ENCODE peak calls at places on chromosomes 2 and 18, in nine cellular contexts. One of them, this sample, is unnamed.

GRCh38 chr2:201440182-201440581 is 11.1 kb downstream of the TRAK2 start:
- DNase-seq in adrenal gland: no peak
- DNase-seq in CD4-positive, alpha-beta T cell: no peak
- DNase-seq in AG04450: no peak
- DNase-seq in IMR-90: no peak
- DNase-seq in GM06990: no peak
- DNase-seq in cardiac muscle cell: peak; percentile 83
- DNase-seq in effector memory CD4-positive, alpha-beta T cell: no peak
- DNase-seq in ascending aorta: no peak
- DNase-seq in this sample: peak; percentile 88

GRCh38 chr18:62759704-62760402 is 44.5 kb downstream of the PHLPP1 start:
- DNase-seq in AG04450: no peak
- DNase-seq in ascending aorta: no peak
- DNase-seq in cardiac muscle cell: no peak
- DNase-seq in adrenal gland: no peak
- DNase-seq in CD4-positive, alpha-beta T cell: no peak
- DNase-seq in IMR-90: peak; percentile 76
- DNase-seq in effector memory CD4-positive, alpha-beta T cell: no peak
- DNase-seq in GM06990: no peak
- DNase-seq in this sample: peak; percentile 78

GRCh38 chr2:199590323-199590915 is 132.7 kb upstream of the SATB2 start:
- DNase-seq in IMR-90: no peak
- DNase-seq in CD4-positive, alpha-beta T cell: no peak
- DNase-seq in GM06990: no peak
- DNase-seq in ascending aorta: no peak
- DNase-seq in effector memory CD4-positive, alpha-beta T cell: no peak
- DNase-seq in adrenal gland: no peak
- DNase-seq in cardiac muscle cell: no peak
- DNase-seq in AG04450: no peak
- DNase-seq in this sample: no peak

GRCh38 chr2:109063326-109063670 is 65.7 kb upstream of the SH3RF3 start:
- DNase-seq in cardiac muscle cell: no peak
- DNase-seq in CD4-positive, alpha-beta T cell: peak; percentile 16
- DNase-seq in effector memory CD4-positive, alpha-beta T cell: no peak
- DNase-seq in ascending aorta: no peak
- DNase-seq in AG04450: no peak
- DNase-seq in IMR-90: no peak
- DNase-seq in GM06990: no peak
- DNase-seq in adrenal gland: no peak
- DNase-seq in this sample: no peak

GRCh38 chr2:149872041-149872440 is 284.5 kb upstream of the MMADHC start:
- DNase-seq in GM06990: no peak
- DNase-seq in IMR-90: no peak
- DNase-seq in effector memory CD4-positive, alpha-beta T cell: no peak
- DNase-seq in AG04450: no peak
- DNase-seq in CD4-positive, alpha-beta T cell: no peak
- DNase-seq in cardiac muscle cell: no peak
- DNase-seq in ascending aorta: no peak
- DNase-seq in adrenal gland: no peak
- DNase-seq in this sample: no peak

GRCh38 chr2:443754-444153 is 155.9 kb upstream of the ALKAL2 start:
- DNase-seq in IMR-90: no peak
- DNase-seq in GM06990: no peak
- DNase-seq in adrenal gland: no peak
- DNase-seq in CD4-positive, alpha-beta T cell: no peak
- DNase-seq in ascending aorta: no peak
- DNase-seq in AG04450: no peak
- DNase-seq in effector memory CD4-positive, alpha-beta T cell: no peak
- DNase-seq in cardiac muscle cell: no peak
- DNase-seq in this sample: no peak

GRCh38 chr2:16031848-16032159 is 91.5 kb downstream of the MYCN start:
- DNase-seq in CD4-positive, alpha-beta T cell: no peak
- DNase-seq in GM06990: no peak
- DNase-seq in cardiac muscle cell: no peak
- DNase-seq in AG04450: no peak
- DNase-seq in ascending aorta: no peak
- DNase-seq in IMR-90: no peak
- DNase-seq in effector memory CD4-positive, alpha-beta T cell: no peak
- DNase-seq in adrenal gland: no peak
- DNase-seq in this sample: no peak

GRCh38 chr2:231717281-231718180 is 9.2 kb downstream of the PTMA start:
- DNase-seq in CD4-positive, alpha-beta T cell: no peak
- DNase-seq in ascending aorta: no peak
- DNase-seq in cardiac muscle cell: no peak
- DNase-seq in adrenal gland: peak; percentile 37
- DNase-seq in IMR-90: peak; percentile 76
- DNase-seq in GM06990: peak; percentile 75
- DNase-seq in AG04450: no peak
- DNase-seq in effector memory CD4-positive, alpha-beta T cell: no peak
- DNase-seq in this sample: peak; percentile 57

GRCh38 chr2:200173691-200174090 is 132.8 kb upstream of the SPATS2L start:
- DNase-seq in AG04450: no peak
- DNase-seq in CD4-positive, alpha-beta T cell: no peak
- DNase-seq in GM06990: no peak
- DNase-seq in IMR-90: no peak
- DNase-seq in adrenal gland: no peak
- DNase-seq in effector memory CD4-positive, alpha-beta T cell: no peak
- DNase-seq in cardiac muscle cell: no peak
- DNase-seq in ascending aorta: no peak
- DNase-seq in this sample: no peak

GRCh38 chr2:145220496-145220895 is 700.6 kb upstream of the ZEB2 start:
- DNase-seq in cardiac muscle cell: no peak
- DNase-seq in IMR-90: no peak
- DNase-seq in CD4-positive, alpha-beta T cell: no peak
- DNase-seq in AG04450: no peak
- DNase-seq in GM06990: no peak
- DNase-seq in adrenal gland: no peak
- DNase-seq in ascending aorta: no peak
- DNase-seq in effector memory CD4-positive, alpha-beta T cell: no peak
- DNase-seq in this sample: no peak

GRCh38 chr2:201118957-201119848 is 3.2 kb downstream of the CFLAR start:
- DNase-seq in AG04450: peak; percentile 8
- DNase-seq in ascending aorta: no peak
- DNase-seq in CD4-positive, alpha-beta T cell: no peak
- DNase-seq in GM06990: no peak
- DNase-seq in effector memory CD4-positive, alpha-beta T cell: no peak
- DNase-seq in cardiac muscle cell: peak; percentile 25
- DNase-seq in IMR-90: peak; percentile 52
- DNase-seq in adrenal gland: no peak
- DNase-seq in this sample: no peak

GRCh38 chr2:88221365-88221942 is 51.3 kb downstream of the THNSL2 start:
- DNase-seq in cardiac muscle cell: no peak
- DNase-seq in effector memory CD4-positive, alpha-beta T cell: no peak
- DNase-seq in CD4-positive, alpha-beta T cell: no peak
- DNase-seq in adrenal gland: no peak
- DNase-seq in AG04450: no peak
- DNase-seq in IMR-90: no peak
- DNase-seq in GM06990: no peak
- DNase-seq in ascending aorta: no peak
- DNase-seq in this sample: no peak

GRCh38 chr2:10317646-10318045 is 14.9 kb downstream of the HPCAL1 start:
- DNase-seq in effector memory CD4-positive, alpha-beta T cell: no peak
- DNase-seq in IMR-90: no peak
- DNase-seq in adrenal gland: no peak
- DNase-seq in cardiac muscle cell: no peak
- DNase-seq in CD4-positive, alpha-beta T cell: no peak
- DNase-seq in ascending aorta: no peak
- DNase-seq in GM06990: no peak
- DNase-seq in AG04450: no peak
- DNase-seq in this sample: no peak

GRCh38 chr2:70141754-70142589 is 48.8 kb downstream of the C2orf42 start:
- DNase-seq in effector memory CD4-positive, alpha-beta T cell: no peak
- DNase-seq in ascending aorta: no peak
- DNase-seq in AG04450: no peak
- DNase-seq in IMR-90: peak; percentile 38
- DNase-seq in cardiac muscle cell: peak; percentile 67
- DNase-seq in adrenal gland: no peak
- DNase-seq in GM06990: no peak
- DNase-seq in CD4-positive, alpha-beta T cell: peak; percentile 58
- DNase-seq in this sample: no peak

GRCh38 chr2:70664525-70664924 is 103.5 kb downstream of the ADD2 start:
- DNase-seq in AG04450: no peak
- DNase-seq in adrenal gland: no peak
- DNase-seq in CD4-positive, alpha-beta T cell: peak; percentile 22
- DNase-seq in IMR-90: no peak
- DNase-seq in ascending aorta: no peak
- DNase-seq in GM06990: no peak
- DNase-seq in effector memory CD4-positive, alpha-beta T cell: no peak
- DNase-seq in cardiac muscle cell: no peak
- DNase-seq in this sample: no peak

DNA sequence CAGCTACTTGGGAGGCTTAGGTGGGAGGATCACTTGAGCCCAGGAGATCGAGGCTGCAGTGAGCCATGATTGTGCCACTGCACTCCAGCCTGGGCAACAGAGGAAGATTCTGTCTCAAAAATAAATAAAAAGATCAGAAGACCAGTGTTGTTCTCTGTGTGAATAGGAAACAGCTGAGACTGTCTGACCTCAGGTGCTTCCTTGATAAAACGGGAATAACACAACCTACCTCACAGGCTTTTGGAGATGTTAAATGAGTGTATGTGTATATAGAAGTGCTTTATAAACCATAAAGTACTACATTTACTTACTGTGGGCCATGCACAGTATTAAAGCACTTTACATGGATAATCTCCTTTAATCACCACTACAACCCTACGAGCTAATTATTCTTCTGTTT is 9.9 kb upstream of the CETN1 start:
- DNase-seq in GM06990: no peak
- DNase-seq in CD4-positive, alpha-beta T cell: no peak
- DNase-seq in effector memory CD4-positive, alpha-beta T cell: no peak
- DNase-seq in adrenal gland: no peak
- DNase-seq in AG04450: no peak
- DNase-seq in cardiac muscle cell: no peak
- DNase-seq in ascending aorta: no peak
- DNase-seq in IMR-90: no peak
- DNase-seq in this sample: no peak
- H3K27me3 ChIP-seq in GM06990: no peaks in the 10 kb centered on the region
- H3K27me3 ChIP-seq in CD4-positive, alpha-beta T cell: peaks cover 15% of the 10 kb centered on the region
- H3K27me3 ChIP-seq in effector memory CD4-positive, alpha-beta T cell: no peaks in the 10 kb centered on the region
- H3K27me3 ChIP-seq in adrenal gland: no peaks in the 10 kb centered on the region
- H3K27me3 ChIP-seq in AG04450: peaks cover 38% of the 10 kb centered on the region
- H3K27me3 ChIP-seq in cardiac muscle cell: no peaks in the 10 kb centered on the region
- H3K27me3 ChIP-seq in ascending aorta: no peaks in the 10 kb centered on the region
- H3K27me3 ChIP-seq in IMR-90: peaks cover 47% of the 10 kb centered on the region
- H3K27me3 ChIP-seq in this sample: no peaks in the 10 kb centered on the region

DNA sequence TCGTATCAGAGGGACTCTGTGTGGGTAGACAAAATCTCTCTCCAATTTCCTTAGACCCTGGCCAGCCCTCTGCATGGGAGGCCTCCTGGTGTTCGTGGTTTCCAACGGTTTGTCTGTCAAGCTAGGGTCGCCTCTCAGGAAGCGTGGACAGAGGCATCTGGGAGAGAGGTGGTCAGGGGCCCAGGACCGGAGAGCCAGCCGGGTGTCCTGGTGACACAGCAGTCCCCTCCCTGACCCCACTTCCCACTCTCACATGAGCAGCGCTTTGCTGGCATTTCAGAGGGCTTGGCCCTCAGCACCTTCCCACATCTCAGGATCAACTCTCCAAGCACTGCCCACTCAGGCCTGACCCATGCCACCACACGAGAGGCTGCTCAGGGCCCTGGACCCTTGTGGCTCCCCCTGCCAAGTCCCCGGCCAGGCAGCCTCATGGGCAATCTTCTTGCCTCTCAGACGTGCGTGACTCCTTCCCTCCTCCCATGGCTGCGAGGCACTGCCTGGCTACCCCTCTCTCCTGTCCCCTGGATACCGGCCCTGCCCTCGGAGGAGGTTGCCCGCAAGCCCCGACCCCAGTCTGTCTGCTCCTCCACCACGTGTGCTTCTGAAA is 267.9 kb downstream of the NDUFA10 start:
- DNase-seq in effector memory CD4-positive, alpha-beta T cell: no peak
- DNase-seq in GM06990: no peak
- DNase-seq in cardiac muscle cell: no peak
- DNase-seq in AG04450: no peak
- DNase-seq in ascending aorta: no peak
- DNase-seq in adrenal gland: no peak
- DNase-seq in CD4-positive, alpha-beta T cell: no peak
- DNase-seq in IMR-90: no peak
- DNase-seq in this sample: no peak
- H3K27me3 ChIP-seq in effector memory CD4-positive, alpha-beta T cell: no peaks in the 10 kb centered on the region
- H3K27me3 ChIP-seq in GM06990: no peaks in the 10 kb centered on the region
- H3K27me3 ChIP-seq in cardiac muscle cell: no peaks in the 10 kb centered on the region
- H3K27me3 ChIP-seq in AG04450: no peaks in the 10 kb centered on the region
- H3K27me3 ChIP-seq in ascending aorta: no peaks in the 10 kb centered on the region
- H3K27me3 ChIP-seq in adrenal gland: no peaks in the 10 kb centered on the region
- H3K27me3 ChIP-seq in CD4-positive, alpha-beta T cell: no peaks in the 10 kb centered on the region
- H3K27me3 ChIP-seq in IMR-90: no peaks in the 10 kb centered on the region
- H3K27me3 ChIP-seq in this sample: no peaks in the 10 kb centered on the region

GRCh38 chr2:240145461-240145860 is 5.0 kb upstream of the OTOS start:
- DNase-seq in effector memory CD4-positive, alpha-beta T cell: no peak
- DNase-seq in adrenal gland: no peak
- DNase-seq in AG04450: no peak
- DNase-seq in cardiac muscle cell: no peak
- DNase-seq in GM06990: no peak
- DNase-seq in CD4-positive, alpha-beta T cell: no peak
- DNase-seq in ascending aorta: no peak
- DNase-seq in IMR-90: no peak
- DNase-seq in this sample: no peak

GRCh38 chr2:240146141-240146561 is 5.7 kb upstream of the OTOS start:
- DNase-seq in cardiac muscle cell: no peak
- DNase-seq in CD4-positive, alpha-beta T cell: no peak
- DNase-seq in AG04450: no peak
- DNase-seq in ascending aorta: no peak
- DNase-seq in IMR-90: no peak
- DNase-seq in effector memory CD4-positive, alpha-beta T cell: no peak
- DNase-seq in adrenal gland: no peak
- DNase-seq in GM06990: no peak
- DNase-seq in this sample: no peak

GRCh38 chr2:240147382-240147781 is 6.9 kb upstream of the OTOS start:
- DNase-seq in IMR-90: no peak
- DNase-seq in ascending aorta: no peak
- DNase-seq in cardiac muscle cell: no peak
- DNase-seq in CD4-positive, alpha-beta T cell: no peak
- DNase-seq in effector memory CD4-positive, alpha-beta T cell: no peak
- DNase-seq in GM06990: no peak
- DNase-seq in adrenal gland: no peak
- DNase-seq in AG04450: no peak
- DNase-seq in this sample: no peak

GRCh38 chr2:240147911-240148587 is 7.6 kb upstream of the OTOS start:
- DNase-seq in CD4-positive, alpha-beta T cell: no peak
- DNase-seq in effector memory CD4-positive, alpha-beta T cell: no peak
- DNase-seq in adrenal gland: no peak
- DNase-seq in GM06990: no peak
- DNase-seq in IMR-90: no peak
- DNase-seq in ascending aorta: no peak
- DNase-seq in cardiac muscle cell: no peak
- DNase-seq in AG04450: no peak
- DNase-seq in this sample: no peak

GRCh38 chr2:240146591-240147278 is 6.3 kb upstream of the OTOS start:
- DNase-seq in adrenal gland: no peak
- DNase-seq in effector memory CD4-positive, alpha-beta T cell: no peak
- DNase-seq in CD4-positive, alpha-beta T cell: no peak
- DNase-seq in GM06990: no peak
- DNase-seq in ascending aorta: no peak
- DNase-seq in IMR-90: no peak
- DNase-seq in cardiac muscle cell: no peak
- DNase-seq in AG04450: no peak
- DNase-seq in this sample: no peak
- H3K27me3 ChIP-seq in adrenal gland: peaks cover 10% of the 10 kb centered on the region
- H3K27me3 ChIP-seq in effector memory CD4-positive, alpha-beta T cell: no peaks in the 10 kb centered on the region
- H3K27me3 ChIP-seq in CD4-positive, alpha-beta T cell: peaks cover 18% of the 10 kb centered on the region
- H3K27me3 ChIP-seq in GM06990: no peaks in the 10 kb centered on the region
- H3K27me3 ChIP-seq in ascending aorta: no peaks in the 10 kb centered on the region
- H3K27me3 ChIP-seq in IMR-90: peaks cover 22% of the 10 kb centered on the region
- H3K27me3 ChIP-seq in cardiac muscle cell: no peaks in the 10 kb centered on the region
- H3K27me3 ChIP-seq in AG04450: peaks cover 7% of the 10 kb centered on the region
- H3K27me3 ChIP-seq in this sample: no peaks in the 10 kb centered on the region

GRCh38 chr2:29920631-29921559 is 491 bp downstream of the ALK start:
- DNase-seq in GM06990: peak; percentile 13
- DNase-seq in ascending aorta: no peak
- DNase-seq in effector memory CD4-positive, alpha-beta T cell: no peak
- DNase-seq in adrenal gland: peak; percentile 17
- DNase-seq in CD4-positive, alpha-beta T cell: no peak
- DNase-seq in AG04450: no peak
- DNase-seq in cardiac muscle cell: peak; percentile 23
- DNase-seq in IMR-90: peak; percentile 5
- DNase-seq in this sample: no peak
- H3K27me3 ChIP-seq in GM06990: peaks cover 2% of the 10 kb centered on the region
- H3K27me3 ChIP-seq in ascending aorta: no peaks in the 10 kb centered on the region
- H3K27me3 ChIP-seq in effector memory CD4-positive, alpha-beta T cell: peaks cover 28% of the 10 kb centered on the region
- H3K27me3 ChIP-seq in adrenal gland: peaks cover 21% of the 10 kb centered on the region
- H3K27me3 ChIP-seq in CD4-positive, alpha-beta T cell: peaks cover 74% of the 10 kb centered on the region
- H3K27me3 ChIP-seq in AG04450: peaks cover 37% of the 10 kb centered on the region
- H3K27me3 ChIP-seq in cardiac muscle cell: peaks cover 55% of the 10 kb centered on the region
- H3K27me3 ChIP-seq in IMR-90: peaks cover 28% of the 10 kb centered on the region
- H3K27me3 ChIP-seq in this sample: peaks cover 16% of the 10 kb centered on the region